ENCODE peak calls at places on chromosomes 5 and 9, in seven cellular contexts. X, K, V, C, Z, M and U are unnamed samples.

GRCh38 chr5:41796061-41796460 is 74.2 kb downstream of the OXCT1 start:
- DNase-seq in X (no peak), K (no peak), V (no peak), C (no peak), Z (no peak), M (no peak), U (no peak)

GRCh38 chr5:177023247-177023703 is 779 bp downstream of the ZNF346 start:
- DNase-seq in X (no peak), K (peak), V (peak), C (no peak), Z (peak), M (no peak), U (peak)

GRCh38 chr5:149584106-149584505 is 2.8 kb downstream of the ARHGEF37 start:
- DNase-seq in X (no peak), K (no peak), V (no peak), C (no peak), Z (no peak), M (no peak), U (no peak)

GRCh38 chr9:16133556-16134227 is 580.8 kb downstream of the CCDC171 start:
- DNase-seq in X (no peak), K (peak), V (peak), C (no peak), Z (peak), M (peak), U (peak)

GRCh38 chr5:171797563-171797962 is 11.9 kb downstream of the SMIM23 start:
- DNase-seq in X (no peak), K (no peak), V (no peak), C (no peak), Z (no peak), M (no peak), U (no peak)

GRCh38 chr5:150129454-150129812 is 26.2 kb downstream of the PDGFRB start:
- DNase-seq in X (no peak), K (no peak), V (no peak), C (no peak), Z (no peak), M (no peak), U (no peak)

GRCh38 chr5:61293051-61293450 is 39.0 kb upstream of the ZSWIM6 start:
- DNase-seq in X (no peak), K (no peak), V (no peak), C (no peak), Z (no peak), M (no peak), U (no peak)

GRCh38 chr9:134518004-134518606 is 123.5 kb upstream of the COL5A1 start:
- DNase-seq in X (no peak), K (no peak), V (no peak), C (no peak), Z (no peak), M (no peak), U (no peak)

GRCh38 chr9:130426883-130427282 is 17.9 kb upstream of the ASS1 start:
- DNase-seq in X (no peak), K (no peak), V (no peak), C (no peak), Z (peak), M (peak), U (no peak)

GRCh38 chr5:159257629-159258283 is 5.3 kb upstream of the UBLCP1 start:
- DNase-seq in X (no peak), K (no peak), V (no peak), C (no peak), Z (no peak), M (no peak), U (no peak)

GRCh38 chr9:15069106-15069505 is 158.9 kb upstream of the FREM1 start:
- DNase-seq in X (no peak), K (no peak), V (no peak), C (no peak), Z (no peak), M (no peak), U (no peak)

GRCh38 chr5:120293796-120294195 is 170.3 kb upstream of the PRR16 start:
- DNase-seq in X (no peak), K (no peak), V (no peak), C (no peak), Z (peak), M (no peak), U (no peak)

GRCh38 chr9:113978954-113979712 is 99.0 kb downstream of the AMBP start:
- DNase-seq in X (no peak), K (no peak), V (no peak), C (no peak), Z (no peak), M (no peak), U (no peak)

GRCh38 chr5:95846554-95847260 is 24.2 kb upstream of the GLRX start:
- DNase-seq in X (peak), K (peak), V (peak), C (peak), Z (peak), M (no peak), U (peak)

GRCh38 chr5:136730426-136730825 is 365.1 kb upstream of the TRPC7 start:
- DNase-seq in X (no peak), K (no peak), V (no peak), C (no peak), Z (no peak), M (no peak), U (no peak)

GRCh38 chr9:38212016-38212415 is 143.0 kb upstream of the SHB start:
- DNase-seq in X (no peak), K (no peak), V (no peak), C (no peak), Z (no peak), M (no peak), U (no peak)

GRCh38 chr9:87684627-87685204 is 41.2 kb upstream of the CTSL start:
- DNase-seq in X (no peak), K (peak), V (peak), C (no peak), Z (peak), M (no peak), U (no peak)

GRCh38 chr5:32538031-32538547 is 47.3 kb upstream of the SUB1 start:
- DNase-seq in X (no peak), K (peak), V (no peak), C (peak), Z (no peak), M (no peak), U (peak)

GRCh38 chr5:150422758-150423157 is 10.0 kb upstream of the CD74 start:
- DNase-seq in X (no peak), K (no peak), V (no peak), C (no peak), Z (no peak), M (no peak), U (no peak)

GRCh38 chr9:136937186-136938001 is 7.1 kb downstream of the FBXW5 start:
- DNase-seq in X (no peak), K (no peak), V (no peak), C (no peak), Z (no peak), M (no peak), U (no peak)

GRCh38 chr5:141507387-141508091 is 18.7 kb downstream of the PCDHGC5 start:
- DNase-seq in X (no peak), K (no peak), V (no peak), C (no peak), Z (peak), M (no peak), U (peak)

GRCh38 chr5:51380603-51381207 is 2.5 kb upstream of the ISL1 start:
- DNase-seq in X (no peak), K (no peak), V (no peak), C (no peak), Z (no peak), M (no peak), U (peak)

GRCh38 chr9:77457916-77458592 is 190.1 kb downstream of the GNA14 start:
- DNase-seq in X (peak), K (peak), V (peak), C (peak), Z (peak), M (no peak), U (peak)

GRCh38 chr5:180135128-180135955 is 63.8 kb upstream of the RNF130 start:
- DNase-seq in X (no peak), K (peak), V (no peak), C (no peak), Z (peak), M (no peak), U (no peak)

GRCh38 chr5:110561510-110561909 is 165.0 kb downstream of the TMEM232 start:
- DNase-seq in X (no peak), K (no peak), V (no peak), C (no peak), Z (no peak), M (no peak), U (no peak)

GRCh38 chr5:1345876-1346626 is 1.2 kb upstream of the CLPTM1L start:
- DNase-seq in X (no peak), K (no peak), V (no peak), C (no peak), Z (no peak), M (no peak), U (no peak)

GRCh38 chr5:116872986-116873385 is 298.4 kb upstream of the SEMA6A start:
- DNase-seq in X (no peak), K (no peak), V (no peak), C (no peak), Z (no peak), M (no peak), U (no peak)